ENCODE peak calls at places on chromosomes 6 and 20, in six cellular contexts. One of them, this sample, is unnamed.

GRCh38 chr20:2509794-2510193 is 1.1 kb upstream of the ZNF343 start:
- DNase-seq in coronary artery: no peak
- DNase-seq in hypothalamus: no peak
- DNase-seq in neural progenitor cell: no peak
- DNase-seq in amniotic stem cell: no peak
- DNase-seq in WERI-Rb-1: no peak
- DNase-seq in this sample: no peak

GRCh38 chr6:4460595-4461475 is 315.4 kb upstream of the CDYL start:
- DNase-seq in coronary artery: peak; percentile 86
- DNase-seq in hypothalamus: peak; percentile 70
- DNase-seq in neural progenitor cell: peak; percentile 54
- DNase-seq in amniotic stem cell: no peak
- DNase-seq in WERI-Rb-1: no peak
- DNase-seq in this sample: peak; percentile 54

GRCh38 chr20:20824924-20825584 is 112.6 kb upstream of the RALGAPA2 start:
- DNase-seq in coronary artery: no peak
- DNase-seq in hypothalamus: peak; percentile 55
- DNase-seq in neural progenitor cell: peak; percentile 75
- DNase-seq in amniotic stem cell: no peak
- DNase-seq in WERI-Rb-1: peak; percentile 68
- DNase-seq in this sample: no peak

GRCh38 chr6:44731485-44732095 is 344.1 kb downstream of the CDC5L start:
- DNase-seq in coronary artery: peak; percentile 31
- DNase-seq in hypothalamus: no peak
- DNase-seq in neural progenitor cell: no peak
- DNase-seq in amniotic stem cell: no peak
- DNase-seq in WERI-Rb-1: peak; percentile 25
- DNase-seq in this sample: no peak

GRCh38 chr6:145929037-145929633 is 35.0 kb downstream of the SHPRH start:
- DNase-seq in coronary artery: no peak
- DNase-seq in hypothalamus: no peak
- DNase-seq in neural progenitor cell: peak; percentile 53
- DNase-seq in amniotic stem cell: peak; percentile 11
- DNase-seq in WERI-Rb-1: no peak
- DNase-seq in this sample: no peak

GRCh38 chr6:169664227-169664626 is 37.6 kb downstream of the WDR27 start:
- DNase-seq in coronary artery: no peak
- DNase-seq in hypothalamus: no peak
- DNase-seq in neural progenitor cell: no peak
- DNase-seq in amniotic stem cell: no peak
- DNase-seq in WERI-Rb-1: no peak
- DNase-seq in this sample: no peak

GRCh38 chr6:30260036-30260504 is 46.9 kb upstream of the TRIM26 start:
- DNase-seq in coronary artery: peak; percentile 72
- DNase-seq in hypothalamus: no peak
- DNase-seq in neural progenitor cell: no peak
- DNase-seq in amniotic stem cell: no peak
- DNase-seq in WERI-Rb-1: peak; percentile 16
- DNase-seq in this sample: no peak

GRCh38 chr6:134421496-134421895 is 103.6 kb upstream of the SGK1 start:
- DNase-seq in coronary artery: no peak
- DNase-seq in hypothalamus: no peak
- DNase-seq in neural progenitor cell: no peak
- DNase-seq in amniotic stem cell: peak; percentile 11
- DNase-seq in WERI-Rb-1: no peak
- DNase-seq in this sample: no peak

GRCh38 chr6:4924872-4925271 is 79.0 kb downstream of the RPP40 start:
- DNase-seq in coronary artery: no peak
- DNase-seq in hypothalamus: no peak
- DNase-seq in neural progenitor cell: no peak
- DNase-seq in amniotic stem cell: no peak
- DNase-seq in WERI-Rb-1: no peak
- DNase-seq in this sample: no peak

GRCh38 chr6:149913085-149913484 is 9.8 kb downstream of the RAET1G start:
- DNase-seq in coronary artery: no peak
- DNase-seq in hypothalamus: no peak
- DNase-seq in neural progenitor cell: no peak
- DNase-seq in amniotic stem cell: no peak
- DNase-seq in WERI-Rb-1: no peak
- DNase-seq in this sample: peak; percentile 45

GRCh38 chr20:57086066-57086465 is 180.4 kb downstream of the BMP7 start:
- DNase-seq in coronary artery: no peak
- DNase-seq in hypothalamus: no peak
- DNase-seq in neural progenitor cell: no peak
- DNase-seq in amniotic stem cell: no peak
- DNase-seq in WERI-Rb-1: no peak
- DNase-seq in this sample: no peak

GRCh38 chr6:151255811-151256210 is 16.0 kb downstream of the AKAP12 start:
- DNase-seq in coronary artery: no peak
- DNase-seq in hypothalamus: no peak
- DNase-seq in neural progenitor cell: no peak
- DNase-seq in amniotic stem cell: no peak
- DNase-seq in WERI-Rb-1: no peak
- DNase-seq in this sample: no peak

GRCh38 chr20:25310921-25311728 is 63.2 kb downstream of the PYGB start:
- DNase-seq in coronary artery: no peak
- DNase-seq in hypothalamus: no peak
- DNase-seq in neural progenitor cell: no peak
- DNase-seq in amniotic stem cell: no peak
- DNase-seq in WERI-Rb-1: no peak
- DNase-seq in this sample: peak; percentile 82

GRCh38 chr6:140320799-140321099 is 946.3 kb upstream of the CITED2 start:
- DNase-seq in coronary artery: no peak
- DNase-seq in hypothalamus: no peak
- DNase-seq in neural progenitor cell: no peak
- DNase-seq in amniotic stem cell: no peak
- DNase-seq in WERI-Rb-1: no peak
- DNase-seq in this sample: no peak

GRCh38 chr6:167678102-167679101 is 148.3 kb upstream of the AFDN start:
- DNase-seq in coronary artery: no peak
- DNase-seq in hypothalamus: peak; percentile 44
- DNase-seq in neural progenitor cell: peak; percentile 87
- DNase-seq in amniotic stem cell: no peak
- DNase-seq in WERI-Rb-1: peak; percentile 75
- DNase-seq in this sample: no peak

GRCh38 chr6:4280721-4281120 is 145.3 kb upstream of the ECI2 start:
- DNase-seq in coronary artery: no peak
- DNase-seq in hypothalamus: no peak
- DNase-seq in neural progenitor cell: no peak
- DNase-seq in amniotic stem cell: peak; percentile 72
- DNase-seq in WERI-Rb-1: no peak
- DNase-seq in this sample: peak; percentile 24

GRCh38 chr6:118645395-118645794 is 6.0 kb downstream of the CEP85L start:
- DNase-seq in coronary artery: no peak
- DNase-seq in hypothalamus: no peak
- DNase-seq in neural progenitor cell: no peak
- DNase-seq in amniotic stem cell: no peak
- DNase-seq in WERI-Rb-1: no peak
- DNase-seq in this sample: no peak

GRCh38 chr20:45783656-45784294 is 7.9 kb downstream of the WFDC3 start:
- DNase-seq in coronary artery: no peak
- DNase-seq in hypothalamus: peak; percentile 39
- DNase-seq in neural progenitor cell: no peak
- DNase-seq in amniotic stem cell: no peak
- DNase-seq in WERI-Rb-1: no peak
- DNase-seq in this sample: peak; percentile 89

GRCh38 chr6:134235937-134236751 is 81.8 kb downstream of the SGK1 start:
- DNase-seq in coronary artery: no peak
- DNase-seq in hypothalamus: no peak
- DNase-seq in neural progenitor cell: no peak
- DNase-seq in amniotic stem cell: peak; percentile 44
- DNase-seq in WERI-Rb-1: no peak
- DNase-seq in this sample: no peak

GRCh38 chr20:39269031-39269461 is 306.9 kb downstream of the DHX35 start:
- DNase-seq in coronary artery: no peak
- DNase-seq in hypothalamus: peak; percentile 32
- DNase-seq in neural progenitor cell: peak; percentile 81
- DNase-seq in amniotic stem cell: no peak
- DNase-seq in WERI-Rb-1: peak; percentile 48
- DNase-seq in this sample: no peak

GRCh38 chr20:44651507-44652373 is at the start of gene ADA:
- DNase-seq in coronary artery: no peak
- DNase-seq in hypothalamus: peak; percentile 19
- DNase-seq in neural progenitor cell: peak; percentile 89
- DNase-seq in amniotic stem cell: no peak
- DNase-seq in WERI-Rb-1: peak; percentile 54
- DNase-seq in this sample: no peak

GRCh38 chr6:90284745-90285481 is 11.7 kb downstream of the BACH2 start:
- DNase-seq in coronary artery: no peak
- DNase-seq in hypothalamus: no peak
- DNase-seq in neural progenitor cell: no peak
- DNase-seq in amniotic stem cell: no peak
- DNase-seq in WERI-Rb-1: no peak
- DNase-seq in this sample: no peak

GRCh38 chr6:29793036-29793356 is 34.6 kb upstream of the HLA-G start:
- DNase-seq in coronary artery: no peak
- DNase-seq in hypothalamus: no peak
- DNase-seq in neural progenitor cell: no peak
- DNase-seq in amniotic stem cell: no peak
- DNase-seq in WERI-Rb-1: no peak
- DNase-seq in this sample: no peak

GRCh38 chr20:8232332-8232731 is 100.3 kb downstream of the PLCB1 start:
- DNase-seq in coronary artery: no peak
- DNase-seq in hypothalamus: no peak
- DNase-seq in neural progenitor cell: no peak
- DNase-seq in amniotic stem cell: no peak
- DNase-seq in WERI-Rb-1: no peak
- DNase-seq in this sample: no peak

GRCh38 chr6:11459002-11459658 is 78.4 kb upstream of the TMEM170B start:
- DNase-seq in coronary artery: no peak
- DNase-seq in hypothalamus: no peak
- DNase-seq in neural progenitor cell: peak; percentile 40
- DNase-seq in amniotic stem cell: no peak
- DNase-seq in WERI-Rb-1: no peak
- DNase-seq in this sample: no peak

GRCh38 chr6:41967312-41968287 is 26.0 kb upstream of the CCND3 start:
- DNase-seq in coronary artery: no peak
- DNase-seq in hypothalamus: no peak
- DNase-seq in neural progenitor cell: no peak
- DNase-seq in amniotic stem cell: no peak
- DNase-seq in WERI-Rb-1: no peak
- DNase-seq in this sample: no peak

GRCh38 chr6:6649824-6650349 is 61.4 kb downstream of the LY86 start:
- DNase-seq in coronary artery: no peak
- DNase-seq in hypothalamus: no peak
- DNase-seq in neural progenitor cell: no peak
- DNase-seq in amniotic stem cell: no peak
- DNase-seq in WERI-Rb-1: peak; percentile 81
- DNase-seq in this sample: no peak

GRCh38 chr20:15930324-15931305 is 642.6 kb downstream of the KIF16B start:
- DNase-seq in coronary artery: no peak
- DNase-seq in hypothalamus: no peak
- DNase-seq in neural progenitor cell: peak; percentile 47
- DNase-seq in amniotic stem cell: peak; percentile 45
- DNase-seq in WERI-Rb-1: no peak
- DNase-seq in this sample: peak; percentile 43

GRCh38 chr20:35939264-35939663 is 15.0 kb downstream of the SCAND1 start:
- DNase-seq in coronary artery: no peak
- DNase-seq in hypothalamus: no peak
- DNase-seq in neural progenitor cell: no peak
- DNase-seq in amniotic stem cell: no peak
- DNase-seq in WERI-Rb-1: no peak
- DNase-seq in this sample: peak; percentile 23

GRCh38 chr6:153090241-153090930 is 40.7 kb downstream of the RGS17 start:
- DNase-seq in coronary artery: no peak
- DNase-seq in hypothalamus: no peak
- DNase-seq in neural progenitor cell: no peak
- DNase-seq in amniotic stem cell: peak; percentile 35
- DNase-seq in WERI-Rb-1: no peak
- DNase-seq in this sample: no peak

GRCh38 chr20:24134284-24134683 is 145.7 kb upstream of the GGTLC1 start:
- DNase-seq in coronary artery: no peak
- DNase-seq in hypothalamus: no peak
- DNase-seq in neural progenitor cell: no peak
- DNase-seq in amniotic stem cell: no peak
- DNase-seq in WERI-Rb-1: no peak
- DNase-seq in this sample: peak; percentile 50

GRCh38 chr20:39874049-39874893 is 814.8 kb downstream of the MAFB start:
- DNase-seq in coronary artery: no peak
- DNase-seq in hypothalamus: peak; percentile 56
- DNase-seq in neural progenitor cell: peak; percentile 94
- DNase-seq in amniotic stem cell: peak; percentile 62
- DNase-seq in WERI-Rb-1: peak; percentile 75
- DNase-seq in this sample: peak; percentile 61

GRCh38 chr20:19523191-19523590 is 234.9 kb upstream of the RIN2 start:
- DNase-seq in coronary artery: no peak
- DNase-seq in hypothalamus: no peak
- DNase-seq in neural progenitor cell: no peak
- DNase-seq in amniotic stem cell: no peak
- DNase-seq in WERI-Rb-1: no peak
- DNase-seq in this sample: no peak

GRCh38 chr6:46453756-46454316 is 37.4 kb downstream of the RCAN2 start:
- DNase-seq in coronary artery: no peak
- DNase-seq in hypothalamus: no peak
- DNase-seq in neural progenitor cell: no peak
- DNase-seq in amniotic stem cell: no peak
- DNase-seq in WERI-Rb-1: no peak
- DNase-seq in this sample: no peak

GRCh38 chr6:110652520-110652919 is 162.7 kb downstream of the CDK19 start:
- DNase-seq in coronary artery: no peak
- DNase-seq in hypothalamus: no peak
- DNase-seq in neural progenitor cell: no peak
- DNase-seq in amniotic stem cell: no peak
- DNase-seq in WERI-Rb-1: no peak
- DNase-seq in this sample: no peak

GRCh38 chr6:31115941-31116560 is 1.5 kb downstream of the PSORS1C1 start:
- DNase-seq in coronary artery: no peak
- DNase-seq in hypothalamus: no peak
- DNase-seq in neural progenitor cell: no peak
- DNase-seq in amniotic stem cell: no peak
- DNase-seq in WERI-Rb-1: no peak
- DNase-seq in this sample: no peak

GRCh38 chr6:35596448-35597442 is 84.0 kb upstream of the TULP1 start:
- DNase-seq in coronary artery: no peak
- DNase-seq in hypothalamus: no peak
- DNase-seq in neural progenitor cell: no peak
- DNase-seq in amniotic stem cell: peak; percentile 6
- DNase-seq in WERI-Rb-1: no peak
- DNase-seq in this sample: no peak

GRCh38 chr20:10679269-10679668 is 5.5 kb upstream of the JAG1 start:
- DNase-seq in coronary artery: no peak
- DNase-seq in hypothalamus: no peak
- DNase-seq in neural progenitor cell: no peak
- DNase-seq in amniotic stem cell: peak; percentile 3
- DNase-seq in WERI-Rb-1: no peak
- DNase-seq in this sample: no peak

This sample was measured in lower leg skin.